ENCODE peak calls at places on chromosomes 11 and 22, in nine cellular contexts. W is GM23248; P is A549; T is endodermal cell; Y is sigmoid colon; O is lower lobe of right lung; E is right cardiac atrium; F is aorta; B is CD4-positive, CD25-positive, alpha-beta regulatory T cell. D is an unnamed sample. For H3K4me1, the result is how much of the 10 kb centered on the place peaks cover.

GRCh38 chr11:14310696-14311095 is 48.3 kb downstream of the RRAS2 start:
- DNase-seq in P (no peak), Y (no peak), T (no peak), B (no peak), O (no peak), W (peak), F (no peak), E (no peak), D (no peak)

GRCh38 chr11:19895776-19896175 is 183.1 kb downstream of the NAV2 start:
- DNase-seq in O (no peak), E (no peak), P (no peak), T (peak), Y (no peak), B (no peak), F (no peak), W (no peak), D (no peak)

GRCh38 chr11:7115775-7116174 is 27.0 kb downstream of the RBMXL2 start:
- DNase-seq in T (no peak), F (no peak), P (no peak), O (no peak), Y (no peak), W (no peak), B (no peak), E (no peak), D (no peak)

GRCh38 chr22:42562684-42563083 is 8.9 kb downstream of the SERHL2 start:
- DNase-seq in B (no peak), O (no peak), T (no peak), E (no peak), P (no peak), W (no peak), F (peak), Y (no peak), D (peak)

GRCh38 chr11:75476716-75477613 is 44.0 kb upstream of the KLHL35 start:
- DNase-seq in E (no peak), T (no peak), O (peak), W (no peak), F (no peak), B (no peak), Y (no peak), P (no peak), D (peak)

GRCh38 chr11:9853929-9854557 is 190.2 kb downstream of the SWAP70 start:
- DNase-seq in O (no peak), P (no peak), W (peak), Y (no peak), T (no peak), B (no peak), F (no peak), E (no peak), D (no peak)

GRCh38 chr11:75151346-75152047 is 590 bp downstream of the SLCO2B1 start:
- DNase-seq in W (no peak), P (no peak), T (no peak), Y (no peak), E (peak), B (no peak), F (no peak), O (no peak), D (peak)

GRCh38 chr22:35742342-35743100 is 24.8 kb downstream of the APOL5 start:
- DNase-seq in T (no peak), O (no peak), F (no peak), B (no peak), W (peak), Y (no peak), P (no peak), E (no peak), D (no peak)

GRCh38 chr11:90639687-90640086 is 416.8 kb upstream of the CHORDC1 start:
- DNase-seq in E (no peak), B (no peak), O (no peak), F (no peak), P (no peak), Y (no peak), T (peak), W (no peak), D (no peak)

GRCh38 chr11:102234779-102235439 is 82.4 kb upstream of the BIRC3 start:
- DNase-seq in W (peak), B (no peak), P (no peak), O (no peak), E (no peak), F (no peak), Y (no peak), T (peak), D (no peak)

GRCh38 chr11:123547180-123547579 is 107.2 kb downstream of the SCN3B start:
- DNase-seq in F (no peak), W (no peak), O (no peak), T (no peak), Y (no peak), E (no peak), P (no peak), B (no peak), D (no peak)

GRCh38 chr11:69947772-69948255 is 128.6 kb upstream of the FGF3 start:
- DNase-seq in Y (no peak), W (no peak), O (no peak), B (no peak), F (peak), T (no peak), P (no peak), E (no peak), D (no peak)

GRCh38 chr11:92423635-92424034 is 199.0 kb downstream of the FAT3 start:
- DNase-seq in E (no peak), F (no peak), B (no peak), W (no peak), Y (no peak), O (no peak), P (no peak), T (no peak), D (no peak)

GRCh38 chr11:105130189-105130813 is 9.3 kb downstream of the CARD18 start:
- DNase-seq in Y (no peak), B (no peak), E (no peak), F (no peak), O (no peak), T (no peak), W (no peak), P (no peak), D (no peak)

DNA sequence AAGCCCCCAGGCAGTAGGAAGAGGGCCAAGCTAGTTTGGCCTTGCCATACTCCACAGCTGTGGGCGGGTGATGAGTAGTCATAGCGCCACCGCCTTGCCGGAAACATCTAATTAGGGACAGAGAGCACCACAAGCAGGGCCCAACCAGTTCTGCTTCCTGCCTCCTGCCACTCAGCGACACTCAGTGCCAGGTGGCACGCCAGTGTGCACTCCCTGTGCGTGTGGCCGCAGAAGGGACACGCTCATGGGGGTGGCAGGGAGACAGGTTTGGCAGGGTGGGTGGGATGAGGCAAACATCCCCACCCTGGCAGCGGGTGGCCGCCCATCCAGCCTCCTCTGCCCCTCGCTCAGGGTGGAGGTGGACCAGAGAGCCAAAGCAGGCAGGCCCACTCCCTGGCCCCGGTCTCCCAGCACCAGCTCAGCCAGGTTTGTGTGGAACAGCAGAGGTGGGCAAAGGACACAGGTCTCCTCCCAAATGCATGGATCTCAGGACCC is 4.9 kb downstream of the OVOL1 start:
- DNase-seq in T (no peak), W (peak), B (no peak), O (peak), E (no peak), Y (no peak), F (no peak), P (no peak), D (no peak)
- H3K4me1 ChIP-seq in T (under half), W (under half), B (under half), O (under half), E (under half), Y (under half), F (under half), P (under half), D (under half)

GRCh38 chr11:117186431-117186761 is 7.9 kb downstream of the SIDT2 start:
- DNase-seq in T (peak), W (no peak), O (peak), F (peak), E (peak), B (no peak), P (no peak), Y (peak), D (no peak)
- H3K27ac ChIP-seq in T (no peak), W (no peak), O (peak), F (no peak), E (no peak), B (no peak), P (no peak), Y (no peak), D (peak)

DNA sequence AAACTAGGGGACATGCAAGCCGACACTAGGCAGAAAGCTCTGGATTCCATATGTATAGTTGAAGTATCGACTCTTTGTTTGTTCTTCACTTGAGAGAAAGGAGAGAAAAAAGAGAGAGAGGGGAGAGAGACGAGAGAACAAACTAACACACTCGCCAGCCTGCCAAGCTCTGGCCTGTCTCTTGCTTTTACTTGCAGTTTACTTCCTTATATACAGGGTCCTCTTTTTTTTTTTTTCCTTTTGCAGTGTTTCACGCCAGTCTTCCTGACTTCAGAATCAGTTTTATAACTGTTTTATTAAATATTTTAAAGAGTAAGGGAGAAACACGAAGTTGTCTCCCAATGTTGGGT is 19.9 kb downstream of the TEAD1 start:
- DNase-seq in O (peak), B (no peak), W (peak), E (peak), Y (no peak), P (no peak), T (no peak), F (no peak), D (peak)
- H3K4me1 ChIP-seq in O (half or more), B (under half), W (half or more), E (under half), Y (half or more), P (half or more), T (under half), F (under half), D (half or more)

GRCh38 chr11:31799036-31799793 is 11.9 kb downstream of the PAX6 start:
- DNase-seq in T (peak), P (no peak), B (no peak), E (no peak), F (peak), O (no peak), Y (no peak), W (no peak), D (no peak)
- H3K27ac ChIP-seq in T (no peak), P (no peak), B (no peak), E (no peak), F (no peak), O (no peak), Y (no peak), W (no peak), D (no peak)

GRCh38 chr22:50303515-50303847 is 4.0 kb downstream of the PLXNB2 start:
- DNase-seq in P (no peak), F (no peak), E (peak), O (no peak), W (no peak), B (no peak), Y (no peak), T (no peak), D (no peak)

GRCh38 chr22:50302564-50302963 is 4.9 kb downstream of the PLXNB2 start:
- DNase-seq in O (no peak), W (peak), T (no peak), B (no peak), P (no peak), Y (no peak), F (no peak), E (peak), D (no peak)

GRCh38 chr22:50304528-50305392 is 2.7 kb downstream of the PLXNB2 start:
- DNase-seq in E (peak), O (peak), Y (peak), T (no peak), P (no peak), W (peak), B (no peak), F (no peak), D (peak)

GRCh38 chr22:50305393-50305657 is 2.1 kb downstream of the PLXNB2 start:
- DNase-seq in P (no peak), Y (no peak), F (no peak), E (peak), O (no peak), T (no peak), B (no peak), W (no peak), D (no peak)

GRCh38 chr22:50303848-50304527 is 3.5 kb downstream of the PLXNB2 start:
- DNase-seq in B (no peak), O (peak), W (peak), P (no peak), F (no peak), E (peak), Y (peak), T (peak), D (peak)
- H3K4me1 ChIP-seq in B (under half), O (half or more), W (half or more), P (half or more), F (under half), E (under half), Y (half or more), T (under half), D (half or more)

GRCh38 chr11:22390283-22390655 is 52.1 kb downstream of the SLC17A6 start:
- DNase-seq in E (no peak), F (no peak), P (no peak), W (no peak), Y (no peak), B (no peak), O (no peak), T (no peak), D (no peak)
- H3K27ac ChIP-seq in E (no peak), F (no peak), P (no peak), W (no peak), Y (no peak), B (no peak), O (no peak), T (no peak), D (no peak)

GRCh38 chr11:114133548-114134329 is 74.2 kb downstream of the ZBTB16 start:
- DNase-seq in E (no peak), F (no peak), Y (no peak), W (peak), P (no peak), B (no peak), O (no peak), T (peak), D (no peak)
- H3K4me1 ChIP-seq in E (half or more), F (under half), Y (half or more), W (under half), P (under half), B (under half), O (half or more), T (under half), D (half or more)

DNA sequence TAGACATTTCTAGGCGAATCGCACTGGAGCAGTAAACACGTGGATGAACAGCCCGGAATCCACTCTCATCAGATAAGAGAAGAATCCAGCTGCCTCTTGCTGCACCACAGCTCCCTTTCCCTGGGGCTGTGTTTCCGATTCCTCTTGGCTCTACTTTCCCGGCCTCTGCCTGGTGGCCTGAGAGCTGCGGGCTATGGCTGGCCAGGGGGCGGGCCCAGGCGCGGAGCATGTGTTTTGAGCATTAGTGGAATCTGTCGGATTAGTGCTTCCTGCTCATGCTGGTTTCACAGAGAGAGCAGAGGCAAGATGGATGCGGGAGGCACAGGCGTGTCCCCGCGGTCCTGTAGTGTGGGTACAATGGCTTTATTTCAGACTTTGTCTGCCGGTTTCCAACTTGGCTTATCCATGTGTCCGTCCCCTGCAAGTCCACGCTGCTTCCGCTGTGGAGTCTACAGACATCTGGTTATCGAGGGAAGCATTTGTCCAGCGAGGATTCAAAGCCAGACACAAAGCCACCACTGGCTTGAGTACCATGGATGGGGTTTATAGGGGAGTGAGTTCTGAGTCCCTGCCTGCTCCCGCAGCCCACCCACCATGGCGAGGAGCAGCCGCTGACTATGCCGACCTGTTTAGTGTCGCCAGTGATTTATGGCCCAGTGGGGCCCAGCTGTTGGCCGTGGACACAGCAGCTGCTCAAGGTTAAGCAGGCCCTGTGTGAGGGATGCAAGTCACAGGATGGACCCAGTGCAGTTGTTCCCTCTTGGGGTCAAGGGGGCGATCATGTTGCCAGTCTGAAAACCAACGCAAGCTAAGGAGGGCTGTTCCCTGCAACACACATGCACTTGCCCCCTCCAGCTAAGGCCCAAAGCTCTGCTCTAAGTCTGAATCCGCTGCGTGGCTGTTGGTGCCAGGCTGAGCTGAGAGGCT is 43.3 kb upstream of the EP300 start:
- DNase-seq in Y (peak), T (peak), E (peak), B (no peak), F (peak), O (peak), P (no peak), W (peak), D (peak)
- H3K27ac ChIP-seq in Y (peak), T (peak), E (peak), B (no peak), F (no peak), O (peak), P (no peak), W (peak), D (no peak)